ENCODE peak calls at places on chromosomes 5 and 9, in five cellular contexts. P is H1, R is HepG2, T is K562, N is GM12878. M is an unnamed sample. For H3K79me2, the result is how much of the 10 kb centered on the place peaks cover.

GRCh38 chr5:102341918-102342317 is 45.8 kb upstream of the SLCO4C1 start:
- DNase-seq in P (no peak), R (no peak), T (no peak), N (no peak), M (no peak)

GRCh38 chr9:107896544-107896943 is 407.0 kb upstream of the KLF4 start:
- DNase-seq in P (no peak), R (no peak), T (no peak), N (no peak), M (no peak)

GRCh38 chr9:124499214-124499613 is 8.0 kb downstream of the NR5A1 start:
- DNase-seq in P (no peak), R (no peak), T (no peak), N (no peak), M (no peak)

GRCh38 chr5:175711031-175711430 is 53.2 kb downstream of the HRH2 start:
- DNase-seq in P (no peak), R (no peak), T (no peak), N (no peak), M (no peak)

GRCh38 chr5:72556351-72557146 is 49.3 kb upstream of the ZNF366 start:
- DNase-seq in P (peak), R (peak), T (no peak), N (peak), M (peak)

GRCh38 chr5:171630047-171630669 is 155.5 kb upstream of the SMIM23 start:
- DNase-seq in P (peak), R (no peak), T (peak), N (no peak), M (peak)

GRCh38 chr9:81083821-81084512 is 605.4 kb downstream of the TLE1 start:
- DNase-seq in P (no peak), R (no peak), T (no peak), N (no peak), M (no peak)

GRCh38 chr5:137075163-137075970 is 423.8 kb downstream of the SPOCK1 start:
- DNase-seq in P (peak), R (peak), T (peak), N (no peak), M (peak)

GRCh38 chr5:65334077-65334476 is 147.6 kb downstream of the ADAMTS6 start:
- DNase-seq in P (no peak), R (no peak), T (no peak), N (no peak), M (peak)

GRCh38 chr5:6125781-6126180 is 252.6 kb downstream of the MED10 start:
- DNase-seq in P (no peak), R (no peak), T (no peak), N (no peak), M (no peak)

GRCh38 chr5:129094087-129094923 is at the start of gene ISOC1:
- DNase-seq in P (peak), R (peak), T (peak), N (peak), M (peak)

GRCh38 chr9:77756449-77756848 is 108.3 kb upstream of the GNA14 start:
- DNase-seq in P (no peak), R (peak), T (no peak), N (no peak), M (no peak)

GRCh38 chr9:129720181-129720864 is 32.5 kb downstream of the PTGES start:
- DNase-seq in P (peak), R (peak), T (peak), N (no peak), M (peak)

GRCh38 chr9:93287189-93287552 is 103.2 kb downstream of the WNK2 start:
- DNase-seq in P (no peak), R (no peak), T (no peak), N (no peak), M (no peak)

GRCh38 chr9:70861797-70862196 is 259.6 kb downstream of the TRPM3 start:
- DNase-seq in P (no peak), R (no peak), T (no peak), N (no peak), M (no peak)

GRCh38 chr9:21964925-21965385 is 29.2 kb downstream of the CDKN2A start:
- DNase-seq in P (no peak), R (no peak), T (no peak), N (no peak), M (peak)

GRCh38 chr5:145362261-145362660 is 472.9 kb downstream of the PRELID2 start:
- DNase-seq in P (no peak), R (no peak), T (no peak), N (no peak), M (no peak)

GRCh38 chr5:109281136-109281690 is 128.6 kb downstream of the PJA2 start:
- DNase-seq in P (no peak), R (no peak), T (no peak), N (no peak), M (no peak)

GRCh38 chr9:96617439-96618185 is 2.0 kb downstream of the CDC14B start:
- DNase-seq in P (no peak), R (no peak), T (no peak), N (no peak), M (peak)

GRCh38 chr5:12246016-12246415 is 341.8 kb upstream of the CTNND2 start:
- DNase-seq in P (no peak), R (no peak), T (no peak), N (no peak), M (no peak)

GRCh38 chr9:22893196-22893843 is 446.7 kb downstream of the DMRTA1 start:
- DNase-seq in P (no peak), R (no peak), T (no peak), N (no peak), M (no peak)

GRCh38 chr5:81906086-81906485 is 65.7 kb upstream of the ATG10 start:
- DNase-seq in P (no peak), R (no peak), T (no peak), N (no peak), M (no peak)

GRCh38 chr9:109968702-109969450 is 188.9 kb downstream of the PALM2AKAP2 start:
- DNase-seq in P (peak), R (peak), T (no peak), N (no peak), M (peak)
- TF ChIP-seq CTCF in P (peak), R (peak), T (no peak), N (peak), M (peak)

GRCh38 chr9:134181648-134182034 is 17.3 kb upstream of the RNU6ATAC start:
- DNase-seq in P (no peak), R (no peak), T (no peak), N (no peak), M (no peak)

GRCh38 chr9:134179918-134180785 is 15.8 kb upstream of the RNU6ATAC start:
- DNase-seq in P (no peak), R (no peak), T (no peak), N (no peak), M (no peak)

GRCh38 chr9:134185536-134186011 is 21.2 kb upstream of the RNU6ATAC start:
- DNase-seq in P (no peak), R (no peak), T (no peak), N (no peak), M (no peak)

GRCh38 chr9:134180786-134181647 is 16.7 kb upstream of the RNU6ATAC start:
- DNase-seq in P (no peak), R (no peak), T (no peak), N (no peak), M (no peak)

DNA sequence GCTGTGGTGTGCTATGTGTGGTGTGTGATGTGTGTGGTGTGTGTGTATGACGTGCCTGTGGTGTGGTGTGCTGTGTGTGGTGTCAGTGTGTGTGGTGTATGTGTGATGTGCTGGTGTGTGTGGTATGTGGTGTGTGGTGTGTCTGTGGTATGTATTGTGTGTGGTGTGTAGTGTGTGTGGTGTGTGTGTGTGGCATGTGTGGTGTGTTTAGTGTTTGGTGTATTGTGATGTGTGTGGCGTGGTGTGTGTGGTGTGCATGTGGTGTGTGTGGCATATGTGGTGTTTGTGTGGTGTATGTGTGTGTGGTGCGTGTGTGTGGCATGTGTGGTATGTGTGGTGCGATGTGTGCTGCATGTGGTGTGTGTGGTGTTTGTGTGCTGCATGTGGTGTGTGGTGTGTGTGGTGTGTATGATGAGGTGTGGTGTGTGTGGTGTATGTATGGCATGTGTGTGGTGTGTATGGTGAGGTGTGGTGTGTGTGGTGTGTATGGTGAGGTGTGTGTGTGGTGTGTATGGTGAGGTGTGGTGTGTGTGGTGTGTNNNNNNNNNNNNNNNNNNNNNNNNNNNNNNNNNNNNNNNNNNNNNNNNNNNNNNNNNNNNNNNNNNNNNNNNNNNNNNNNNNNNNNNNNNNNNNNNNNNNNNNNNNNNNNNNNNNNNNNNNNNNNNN is 18.3 kb upstream of the RNU6ATAC start:
- DNase-seq in P (no peak), R (no peak), T (no peak), N (no peak), M (no peak)
- TF ChIP-seq CREB1 in P (no peak), R (no peak), T (no peak), N (no peak), M (no peak)

DNA sequence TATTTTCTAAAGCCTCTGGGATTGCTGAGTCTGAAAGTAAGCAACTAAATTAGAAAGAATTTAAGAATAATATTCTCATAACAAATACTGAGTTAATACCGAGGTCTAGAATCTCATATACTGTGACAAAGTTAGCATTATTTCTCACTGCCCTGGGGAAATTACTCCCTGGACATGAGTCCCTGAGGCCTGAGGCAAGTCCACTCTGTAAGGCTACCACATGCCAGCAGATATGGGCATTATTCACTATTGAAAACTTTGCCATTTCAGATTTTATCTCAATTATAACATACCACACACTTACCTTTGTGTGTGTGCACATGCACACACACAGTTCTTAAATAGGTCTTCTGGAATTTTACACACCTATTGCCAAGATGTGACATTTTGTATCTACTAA is 22.9 kb downstream of the ELL2 start:
- DNase-seq in P (no peak), R (no peak), T (no peak), N (no peak), M (no peak)
- H3K79me2 ChIP-seq in P (under half), R (half or more), T (under half), N (half or more), M (under half)

GRCh38 chr5:10158886-10159285 is 90.8 kb downstream of the ATPSCKMT start:
- DNase-seq in P (no peak), R (no peak), T (no peak), N (no peak), M (no peak)
- TF ChIP-seq CTCF in P (peak), R (no peak), T (peak), N (no peak), M (no peak)

GRCh38 chr5:136038635-136039034 is 9.8 kb downstream of the TGFBI start:
- DNase-seq in P (no peak), R (no peak), T (no peak), N (no peak), M (no peak)

GRCh38 chr5:136039202-136039601 is 10.4 kb downstream of the TGFBI start:
- DNase-seq in P (no peak), R (no peak), T (peak), N (no peak), M (no peak)

GRCh38 chr5:136036293-136036911 is 7.6 kb downstream of the TGFBI start:
- DNase-seq in P (no peak), R (no peak), T (no peak), N (no peak), M (no peak)

GRCh38 chr5:136035837-136036236 is 7.0 kb downstream of the TGFBI start:
- DNase-seq in P (no peak), R (no peak), T (no peak), N (no peak), M (no peak)

GRCh38 chr5:136036991-136037705 is 8.4 kb downstream of the TGFBI start:
- DNase-seq in P (no peak), R (no peak), T (no peak), N (peak), M (no peak)
- TF ChIP-seq CREB1 in P (no peak), R (no peak), T (no peak), N (no peak), M (no peak)

GRCh38 chr5:141634162-141634561 is 2.5 kb downstream of the HDAC3 start:
- DNase-seq in P (no peak), R (no peak), T (no peak), N (peak), M (no peak)
- H3K79me2 ChIP-seq in P (under half), R (under half), T (half or more), N (half or more), M (half or more)

GRCh38 chr5:153711755-153712154 is 221.3 kb downstream of the GRIA1 start:
- DNase-seq in P (no peak), R (no peak), T (no peak), N (no peak), M (no peak)
- TF ChIP-seq CTCF in P (no peak), R (no peak), T (no peak), N (no peak), M (no peak)

GRCh38 chr9:876425-876824 is 34.9 kb downstream of the DMRT1 start:
- DNase-seq in P (no peak), R (no peak), T (no peak), N (no peak), M (no peak)
- TF ChIP-seq CREB1 in P (no peak), R (no peak), T (no peak), N (no peak), M (no peak)

GRCh38 chr5:90930756-90931431 is 372.3 kb downstream of the ADGRV1 start:
- DNase-seq in P (no peak), R (no peak), T (no peak), N (no peak), M (no peak)
- H3K79me2 ChIP-seq in P (under half), R (under half), T (under half), N (under half), M (under half)